ENCODE peak calls at places on chromosome 15, in ten cellular contexts. One of them, this sample, is unnamed.

GRCh38 chr15:92797168-92798052 is 102.7 kb upstream of the CHD2 start:
- DNase-seq in GM12891: no peak
- DNase-seq in AG09309: no peak
- DNase-seq in nephron progenitor cell: peak
- DNase-seq in Caki2: peak
- DNase-seq in heart left ventricle: no peak
- DNase-seq in DMS153: peak
- DNase-seq in psoas muscle: no peak
- DNase-seq in tibial artery: no peak
- DNase-seq in aorta: no peak
- DNase-seq in this sample: peak

GRCh38 chr15:70248116-70249025 is 150.7 kb upstream of the TLE3 start:
- DNase-seq in GM12891: no peak
- DNase-seq in AG09309: no peak
- DNase-seq in nephron progenitor cell: peak
- DNase-seq in Caki2: peak
- DNase-seq in heart left ventricle: no peak
- DNase-seq in DMS153: no peak
- DNase-seq in psoas muscle: no peak
- DNase-seq in tibial artery: no peak
- DNase-seq in aorta: peak
- DNase-seq in this sample: no peak

GRCh38 chr15:61849446-61849845 is 210.8 kb downstream of the VPS13C start:
- DNase-seq in GM12891: no peak
- DNase-seq in AG09309: no peak
- DNase-seq in nephron progenitor cell: no peak
- DNase-seq in Caki2: no peak
- DNase-seq in heart left ventricle: no peak
- DNase-seq in DMS153: no peak
- DNase-seq in psoas muscle: no peak
- DNase-seq in tibial artery: no peak
- DNase-seq in aorta: no peak
- DNase-seq in this sample: no peak

GRCh38 chr15:85312486-85312885 is 67.9 kb upstream of the AKAP13 start:
- DNase-seq in GM12891: no peak
- DNase-seq in AG09309: no peak
- DNase-seq in nephron progenitor cell: no peak
- DNase-seq in Caki2: peak
- DNase-seq in heart left ventricle: no peak
- DNase-seq in DMS153: no peak
- DNase-seq in psoas muscle: no peak
- DNase-seq in tibial artery: no peak
- DNase-seq in aorta: no peak
- DNase-seq in this sample: no peak

GRCh38 chr15:94844533-94845390 is 613.4 kb downstream of the MCTP2 start:
- DNase-seq in GM12891: no peak
- DNase-seq in AG09309: no peak
- DNase-seq in nephron progenitor cell: peak
- DNase-seq in Caki2: peak
- DNase-seq in heart left ventricle: peak
- DNase-seq in DMS153: peak
- DNase-seq in psoas muscle: peak
- DNase-seq in tibial artery: peak
- DNase-seq in aorta: peak
- DNase-seq in this sample: peak

GRCh38 chr15:67253517-67254237 is 784 bp downstream of the AAGAB start:
- DNase-seq in GM12891: no peak
- DNase-seq in AG09309: no peak
- DNase-seq in nephron progenitor cell: peak
- DNase-seq in Caki2: peak
- DNase-seq in heart left ventricle: no peak
- DNase-seq in DMS153: no peak
- DNase-seq in psoas muscle: no peak
- DNase-seq in tibial artery: no peak
- DNase-seq in aorta: no peak
- DNase-seq in this sample: peak

GRCh38 chr15:48090115-48090514 is 30.7 kb upstream of the SLC24A5 start:
- DNase-seq in GM12891: no peak
- DNase-seq in AG09309: no peak
- DNase-seq in nephron progenitor cell: no peak
- DNase-seq in Caki2: no peak
- DNase-seq in heart left ventricle: no peak
- DNase-seq in DMS153: no peak
- DNase-seq in psoas muscle: no peak
- DNase-seq in tibial artery: no peak
- DNase-seq in aorta: no peak
- DNase-seq in this sample: no peak

GRCh38 chr15:86620113-86620512 is 540.4 kb downstream of the AGBL1 start:
- DNase-seq in GM12891: no peak
- DNase-seq in AG09309: no peak
- DNase-seq in nephron progenitor cell: no peak
- DNase-seq in Caki2: no peak
- DNase-seq in heart left ventricle: no peak
- DNase-seq in DMS153: no peak
- DNase-seq in psoas muscle: no peak
- DNase-seq in tibial artery: no peak
- DNase-seq in aorta: no peak
- DNase-seq in this sample: no peak

This sample was measured in NCI-H774.